ENCODE peak calls at places on chromosomes 4 and X, in eight cellular contexts. S, O, Z, M, F, H, A and E are unnamed samples.

GRCh38 chrX:30488092-30488491 is 89.5 kb downstream of the TASL start:
- DNase-seq in O (no peak), M (no peak), H (no peak), Z (no peak), A (no peak), S (no peak), F (no peak), E (no peak)

GRCh38 chr4:126168484-126168883 is 853.7 kb downstream of the FAT4 start:
- DNase-seq in H (no peak), M (no peak), A (no peak), F (no peak), O (no peak), S (no peak), Z (no peak), E (no peak)

GRCh38 chr4:83664071-83664470 is 128.2 kb downstream of the GPAT3 start:
- DNase-seq in S (no peak), M (no peak), A (no peak), F (no peak), Z (no peak), O (no peak), H (no peak), E (no peak)

GRCh38 chrX:116240446-116240845 is 69.9 kb downstream of the AGTR2 start:
- DNase-seq in H (no peak), Z (no peak), M (no peak), F (no peak), S (no peak), O (no peak), A (no peak), E (no peak)

GRCh38 chr4:7658297-7659204 is 223.8 kb upstream of the PSAPL1 start:
- DNase-seq in M (no peak), H (no peak), S (no peak), F (no peak), Z (no peak), A (no peak), O (no peak), E (no peak)

GRCh38 chrX:101385795-101386541 is at the start of gene BTK:
- DNase-seq in M (no peak), F (peak), O (no peak), H (no peak), Z (no peak), S (peak), A (no peak), E (no peak)

GRCh38 chr4:163697121-163697520 is 202.6 kb downstream of the TMA16 start:
- DNase-seq in O (no peak), S (no peak), H (no peak), M (no peak), Z (no peak), A (no peak), F (no peak), E (no peak)

GRCh38 chr4:109699553-109700225 is 3.6 kb downstream of the CASP6 start:
- DNase-seq in H (no peak), S (no peak), Z (no peak), O (no peak), A (no peak), F (no peak), M (no peak), E (no peak)

GRCh38 chr4:186900232-186900900 is 176.7 kb upstream of the FAT1 start:
- DNase-seq in S (no peak), F (no peak), O (no peak), H (no peak), A (no peak), M (no peak), Z (no peak), E (no peak)

GRCh38 chr4:153438916-153439756 is 27.0 kb upstream of the TMEM131L start:
- DNase-seq in H (peak), O (peak), A (no peak), Z (no peak), M (peak), S (no peak), F (no peak), E (no peak)

GRCh38 chrX:75038925-75039324 is 113.7 kb upstream of the NEXMIF start:
- DNase-seq in Z (no peak), H (no peak), O (no peak), F (no peak), M (no peak), A (no peak), S (no peak), E (no peak)

GRCh38 chrX:82734140-82734539 is 774.0 kb upstream of the POU3F4 start:
- DNase-seq in Z (no peak), A (no peak), F (no peak), H (no peak), O (no peak), S (no peak), M (no peak), E (no peak)

GRCh38 chr4:30619679-30620078 is 100.5 kb upstream of the PCDH7 start:
- DNase-seq in O (no peak), Z (no peak), S (no peak), H (no peak), M (no peak), F (no peak), A (no peak), E (no peak)

GRCh38 chr4:152935661-152936445 is at the start of gene FHDC1:
- DNase-seq in A (peak), M (no peak), H (no peak), Z (peak), O (peak), F (no peak), S (no peak), E (no peak)

GRCh38 chr4:55933611-55934010 is 15.1 kb upstream of the CEP135 start:
- DNase-seq in F (no peak), M (no peak), A (no peak), S (no peak), H (no peak), Z (no peak), O (no peak), E (no peak)

GRCh38 chrX:28127662-28128061 is 146.4 kb upstream of the DCAF8L1 start:
- DNase-seq in F (no peak), S (no peak), H (no peak), A (no peak), M (no peak), Z (no peak), O (no peak), E (no peak)

GRCh38 chrX:29580560-29580959 is 634.8 kb upstream of the MAGEB2 start:
- DNase-seq in M (no peak), O (no peak), S (no peak), F (no peak), A (no peak), H (no peak), Z (no peak), E (no peak)

GRCh38 chr4:112853662-112854256 is 195.7 kb upstream of the ANK2 start:
- DNase-seq in Z (no peak), A (no peak), S (no peak), H (no peak), M (no peak), F (no peak), O (no peak), E (no peak)